ENCODE peak calls at places on chromosome 9, in ten cellular contexts. W is retinal pigment epithelial cell, X is AG04450, N is BJ, Q is kidney, U is MM.1S, B is AG04449, F is Peyer's patch, E is A549, D is fibroblast of mammary gland. O is an unnamed sample.

GRCh38 chr9:136824496-136825225 is 16.9 kb downstream of the RABL6 start:
- DNase-seq in W (no peak), X (no peak), N (no peak), Q (peak; percentile 52), U (no peak), B (no peak), F (no peak), E (no peak), D (no peak), O (no peak)

GRCh38 chr9:134065720-134066419 is 2.0 kb downstream of the BRD3 start:
- DNase-seq in W (no peak), X (no peak), N (no peak), Q (peak; percentile 87), U (no peak), B (no peak), F (peak; percentile 79), E (peak; percentile 17), D (peak; percentile 64), O (peak; percentile 45)

GRCh38 chr9:128636024-128636390 is 20.6 kb downstream of the DYNC2I2 start:
- DNase-seq in W (no peak), X (no peak), N (no peak), Q (peak; percentile 89), U (no peak), B (no peak), F (peak; percentile 81), E (peak; percentile 89), D (no peak), O (no peak)

GRCh38 chr9:92146610-92147009 is 31.4 kb upstream of the SPTLC1 start:
- DNase-seq in W (no peak), X (no peak), N (no peak), Q (no peak), U (no peak), B (no peak), F (no peak), E (no peak), D (peak; percentile 40), O (peak; percentile 61)

GRCh38 chr9:131276107-131276888 is at the start of gene FAM78A:
- DNase-seq in W (no peak), X (no peak), N (no peak), Q (peak; percentile 87), U (peak; percentile 61), B (no peak), F (peak; percentile 83), E (no peak), D (no peak), O (no peak)

GRCh38 chr9:131393622-131394463 is at the start of gene PRRC2B:
- DNase-seq in W (no peak), X (no peak), N (no peak), Q (peak; percentile 96), U (peak; percentile 85), B (no peak), F (peak; percentile 92), E (peak; percentile 88), D (peak; percentile 61), O (peak; percentile 84)

GRCh38 chr9:96080364-96080763 is 204.9 kb downstream of the ERCC6L2 start:
- DNase-seq in W (no peak), X (no peak), N (no peak), Q (no peak), U (no peak), B (no peak), F (no peak), E (peak; percentile 82), D (peak; percentile 48), O (peak; percentile 21)

GRCh38 chr9:131723632-131724031 is 16.2 kb downstream of the RAPGEF1 start:
- DNase-seq in W (no peak), X (no peak), N (no peak), Q (no peak), U (no peak), B (no peak), F (no peak), E (no peak), D (no peak), O (no peak)

GRCh38 chr9:90141723-90142122 is 500.9 kb downstream of the DIRAS2 start:
- DNase-seq in W (no peak), X (no peak), N (no peak), Q (no peak), U (peak; percentile 60), B (no peak), F (no peak), E (no peak), D (peak; percentile 29), O (peak; percentile 38)

GRCh38 chr9:124657526-124657925 is 113.6 kb downstream of the NR6A1 start:
- DNase-seq in W (no peak), X (no peak), N (no peak), Q (no peak), U (no peak), B (no peak), F (no peak), E (no peak), D (no peak), O (no peak)
- TF ChIP-seq CTCF in W (no peak), X (no peak), N (no peak), Q (no peak), U (no peak), B (no peak), F (no peak), E (no peak), D (no peak), O (no peak)

DNA sequence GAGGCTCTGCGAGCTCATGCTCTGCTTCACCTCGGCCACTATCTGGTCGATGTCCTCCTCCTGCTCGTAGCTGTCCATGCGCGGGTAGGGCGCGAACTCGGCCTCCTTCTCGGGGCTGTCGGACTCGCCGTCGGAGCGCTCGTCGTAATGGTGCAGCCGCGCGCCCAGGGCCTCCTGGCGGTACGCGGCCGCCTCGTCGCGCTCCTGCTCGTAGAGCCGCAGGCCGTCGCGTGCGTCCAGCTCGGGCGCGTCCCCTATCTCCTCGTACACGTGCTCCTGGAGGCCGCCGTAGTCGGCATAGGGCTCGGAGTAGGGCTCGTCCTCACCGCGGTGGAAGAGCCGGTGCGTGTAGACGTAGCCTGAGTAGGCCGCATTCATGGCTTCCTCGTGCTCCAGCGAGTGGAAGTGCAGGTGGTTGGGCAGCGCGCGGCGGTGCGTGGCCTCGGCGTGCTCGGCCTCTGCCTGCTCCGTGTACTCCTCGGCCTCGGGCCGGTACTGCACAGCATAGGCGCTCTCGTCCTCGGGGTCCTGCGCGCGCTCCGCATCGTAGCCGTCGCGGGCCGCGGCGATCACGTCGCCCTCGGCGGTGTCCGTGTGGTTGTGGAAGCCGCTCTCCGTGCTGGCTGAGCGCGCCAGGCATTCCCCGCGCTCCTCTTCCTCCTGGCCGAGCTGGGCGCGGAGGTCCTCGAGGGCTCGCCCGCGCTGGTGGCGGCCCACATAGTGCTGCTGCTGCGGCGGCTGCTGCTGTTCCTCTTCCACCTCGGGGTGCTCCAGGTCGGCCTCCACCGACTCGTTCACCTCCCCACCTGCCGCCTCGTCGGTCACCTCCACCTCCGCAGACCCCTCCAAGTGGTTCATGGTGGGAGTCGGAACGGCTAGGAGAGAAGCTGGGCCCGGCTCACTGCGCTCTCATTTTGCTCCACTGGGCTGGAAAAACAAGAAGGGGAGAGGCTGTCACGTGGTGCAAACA is 155.5 kb downstream of the APBA1 start:
- DNase-seq in W (no peak), X (no peak), N (no peak), Q (peak; percentile 65), U (no peak), B (no peak), F (no peak), E (no peak), D (no peak), O (no peak)
- H3K4me3 ChIP-seq in W (no peak overlapping the region), X (no peak overlapping the region), N (no peak overlapping the region), Q (no peak overlapping the region), U (no peak overlapping the region), B (no peak overlapping the region), F (no peak overlapping the region), E (no peak overlapping the region), D (no peak overlapping the region), O (no peak overlapping the region)

DNA sequence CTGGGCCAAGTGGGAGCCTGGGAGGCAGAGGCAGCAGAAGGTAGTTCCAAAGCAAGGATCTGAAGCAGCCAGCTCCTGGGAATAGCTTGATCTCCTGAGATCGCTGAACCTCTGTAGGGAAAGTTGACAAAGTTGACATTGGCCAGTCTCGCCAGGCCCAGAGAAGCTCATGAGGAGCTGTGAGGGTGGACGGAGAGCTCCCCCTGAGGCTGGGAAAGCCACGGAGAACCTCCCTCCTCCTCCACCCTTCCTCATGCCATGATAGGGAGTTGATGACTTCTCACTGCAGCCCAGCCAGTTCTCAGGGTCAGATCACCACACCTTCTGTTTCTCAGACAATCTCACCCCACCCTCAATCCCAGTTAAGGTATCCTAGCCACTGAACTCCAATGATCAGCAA is 30.4 kb upstream of the KCNV2 start:
- DNase-seq in W (no peak), X (no peak), N (no peak), Q (no peak), U (no peak), B (no peak), F (no peak), E (no peak), D (no peak), O (no peak)
- TF ChIP-seq CTCF in W (no peak), X (no peak), N (no peak), Q (no peak), U (no peak), B (no peak), F (no peak), E (no peak), D (no peak), O (no peak)

GRCh38 chr9:4890929-4891328 is 94.1 kb upstream of the JAK2 start:
- DNase-seq in W (no peak), X (no peak), N (no peak), Q (no peak), U (no peak), B (no peak), F (no peak), E (no peak), D (no peak), O (no peak)

GRCh38 chr9:4894076-4894475 is 91.0 kb upstream of the JAK2 start:
- DNase-seq in W (no peak), X (no peak), N (no peak), Q (no peak), U (no peak), B (peak; percentile 59), F (no peak), E (no peak), D (peak; percentile 84), O (peak; percentile 68)

GRCh38 chr9:4890242-4890641 is 94.8 kb upstream of the JAK2 start:
- DNase-seq in W (no peak), X (no peak), N (no peak), Q (no peak), U (no peak), B (no peak), F (no peak), E (no peak), D (no peak), O (no peak)

GRCh38 chr9:4891674-4892073 is 93.4 kb upstream of the JAK2 start:
- DNase-seq in W (no peak), X (no peak), N (no peak), Q (no peak), U (no peak), B (no peak), F (no peak), E (no peak), D (no peak), O (no peak)

DNA sequence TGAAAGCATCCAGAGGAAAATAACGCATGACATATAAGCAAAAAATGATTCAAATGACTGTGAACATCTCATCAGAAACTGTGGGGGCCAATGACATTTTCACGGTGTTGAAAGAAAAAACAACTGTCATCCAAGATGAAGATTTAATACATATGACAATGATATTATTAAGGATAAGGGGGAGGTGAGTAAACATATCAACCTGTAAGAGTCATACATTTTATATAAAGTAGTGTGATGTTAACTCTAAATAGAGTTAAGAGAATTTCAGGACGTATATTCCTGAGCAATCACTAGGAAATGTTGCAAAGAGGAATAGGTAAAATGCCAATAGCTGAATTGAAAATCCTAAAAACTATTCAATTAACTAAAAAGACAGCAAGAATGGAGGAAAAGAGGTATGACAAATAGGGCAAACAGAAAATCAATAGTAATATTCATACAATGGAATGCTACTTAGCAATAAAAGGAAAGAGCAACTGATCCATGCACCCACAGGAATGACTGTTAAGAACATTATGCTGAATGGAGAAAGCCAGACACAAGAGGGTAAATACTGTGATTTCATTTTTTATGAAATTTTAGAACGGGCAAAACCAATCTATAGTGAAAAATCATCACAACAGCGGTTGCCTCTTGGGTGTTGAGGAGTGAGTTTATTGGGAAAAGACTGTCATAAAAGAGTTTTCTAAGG is 92.4 kb upstream of the JAK2 start:
- DNase-seq in W (no peak), X (no peak), N (no peak), Q (no peak), U (no peak), B (no peak), F (no peak), E (no peak), D (no peak), O (no peak)
- H3K4me3 ChIP-seq in W (no peak overlapping the region), X (no peak overlapping the region), N (no peak overlapping the region), Q (no peak overlapping the region), U (no peak overlapping the region), B (no peak overlapping the region), F (no peak overlapping the region), E (no peak overlapping the region), D (no peak overlapping the region), O (no peak overlapping the region)

O was measured in fibroblast of pulmonary artery.